ENCODE peak calls at places on chromosomes 6 and 20, in seven cellular contexts. C is esophagus squamous epithelium; S is activated T-cell treated with anti-CD3 and anti-CD28 coated beads for 24 hours; P is fibroblast of lung; H is kidney tubule cell; Y is CD8-positive, alpha-beta memory T cell; X is anterior cingulate cortex. D is an unnamed sample.

GRCh38 chr6:37204014-37204751 is 34.2 kb downstream of the PIM1 start:
- DNase-seq in C (no peak), S (no peak), P (peak), H (peak), Y (no peak), X (no peak), D (no peak)

GRCh38 chr6:66662721-66663120 is 955.7 kb upstream of the EYS start:
- DNase-seq in Y (no peak), S (no peak), C (no peak), H (no peak), X (no peak), P (no peak), D (no peak)

GRCh38 chr6:151428336-151428735 is 23.6 kb downstream of the RMND1 start:
- DNase-seq in Y (no peak), P (no peak), C (no peak), X (no peak), H (no peak), S (no peak), D (no peak)

GRCh38 chr20:18481596-18481995 is 14.4 kb downstream of the POLR3F start:
- DNase-seq in C (no peak), S (no peak), H (no peak), P (no peak), Y (no peak), X (no peak), D (no peak)

GRCh38 chr20:4465855-4466545 is 255.7 kb upstream of the PRND start:
- DNase-seq in P (peak), X (no peak), C (no peak), S (no peak), H (peak), Y (no peak), D (no peak)

GRCh38 chr20:51731771-51732453 is 36.3 kb downstream of the ATP9A start:
- DNase-seq in H (no peak), Y (no peak), P (peak), C (no peak), S (no peak), X (no peak), D (no peak)

GRCh38 chr6:112286010-112286409 is 31.6 kb upstream of the LAMA4 start:
- DNase-seq in C (no peak), Y (peak), S (peak), H (no peak), P (no peak), X (no peak), D (no peak)

GRCh38 chr20:22909436-22909835 is 125.7 kb upstream of the SSTR4 start:
- DNase-seq in P (no peak), S (no peak), H (no peak), X (no peak), C (no peak), Y (no peak), D (no peak)

GRCh38 chr20:45450097-45450818 is 19.3 kb upstream of the WFDC2 start:
- DNase-seq in H (peak), P (peak), Y (no peak), S (no peak), X (no peak), C (no peak), D (no peak)

GRCh38 chr6:108699290-108700041 is 138.7 kb downstream of the FOXO3 start:
- DNase-seq in X (no peak), H (no peak), Y (no peak), C (no peak), S (no peak), P (no peak), D (no peak)

GRCh38 chr20:10179574-10180298 is 38.9 kb upstream of the SNAP25 start:
- DNase-seq in P (no peak), X (no peak), Y (no peak), C (no peak), H (no peak), S (no peak), D (no peak)

GRCh38 chr20:13857304-13857703 is 72.5 kb downstream of the NDUFAF5 start:
- DNase-seq in Y (no peak), H (no peak), P (no peak), S (no peak), X (no peak), C (no peak), D (no peak)

GRCh38 chr6:27251672-27252251 is 4.3 kb downstream of the PRSS16 start:
- DNase-seq in X (no peak), Y (peak), H (peak), C (peak), S (peak), P (peak), D (no peak)

GRCh38 chr20:3276400-3277015 is 37.5 kb upstream of the SLC4A11 start:
- DNase-seq in C (no peak), X (no peak), P (peak), S (no peak), H (peak), Y (no peak), D (no peak)